ENCODE peak calls at places on chromosome 17, in seven cellular contexts. C, R, K, T, H, G and B are unnamed samples.

GRCh38 chr17:69728816-69729215 is 314.3 kb downstream of the MAP2K6 start:
- DNase-seq in C (no peak), R (no peak), K (no peak), T (no peak), H (peak), G (no peak), B (no peak)

GRCh38 chr17:48645639-48646182 is 19.6 kb upstream of the HOXB9 start:
- DNase-seq in C (no peak), R (no peak), K (no peak), T (no peak), H (no peak), G (no peak), B (no peak)

GRCh38 chr17:68057531-68057952 is 22.0 kb downstream of the KPNA2 start:
- DNase-seq in C (peak), R (no peak), K (no peak), T (peak), H (no peak), G (no peak), B (peak)

GRCh38 chr17:37045271-37045946 is 96.7 kb downstream of the AATF start:
- DNase-seq in C (no peak), R (no peak), K (peak), T (no peak), H (no peak), G (no peak), B (no peak)

GRCh38 chr17:75010683-75011406 is 1.6 kb upstream of the MRPL58 start:
- DNase-seq in C (peak), R (no peak), K (no peak), T (no peak), H (no peak), G (peak), B (peak)

GRCh38 chr17:75595284-75595918 is 7.8 kb downstream of the MYO15B start:
- DNase-seq in C (no peak), R (no peak), K (no peak), T (no peak), H (no peak), G (no peak), B (no peak)

GRCh38 chr17:39224778-39225307 is 902 bp downstream of the STAC2 start:
- DNase-seq in C (no peak), R (peak), K (peak), T (no peak), H (no peak), G (no peak), B (no peak)

GRCh38 chr17:57385975-57386374 is 129.7 kb downstream of the MSI2 start:
- DNase-seq in C (no peak), R (no peak), K (no peak), T (no peak), H (no peak), G (no peak), B (no peak)

GRCh38 chr17:19533718-19534561 is at the start of gene SLC47A1:
- DNase-seq in C (peak), R (peak), K (peak), T (no peak), H (no peak), G (peak), B (peak)

GRCh38 chr17:6583411-6583810 is 27.1 kb upstream of the PITPNM3 start:
- DNase-seq in C (no peak), R (no peak), K (no peak), T (no peak), H (no peak), G (no peak), B (no peak)